ENCODE peak calls at places on chromosomes 12 and 14, in four cellular contexts. D is psoas muscle, U is amygdala, C is Panc1. S is an unnamed sample.

GRCh38 chr14:21501568-21501967 is 9.6 kb downstream of the METTL3 start:
- DNase-seq in U (no peak), D (no peak), C (no peak), S (no peak)

GRCh38 chr14:97788846-97789528 is 991.8 kb downstream of the VRK1 start:
- DNase-seq in U (no peak), D (no peak), C (no peak), S (no peak)

GRCh38 chr14:89673499-89674225 is 256.6 kb upstream of the FOXN3 start:
- DNase-seq in C (no peak), D (no peak), U (no peak), S (peak)

GRCh38 chr12:87930033-87930432 is 99.2 kb downstream of the C12orf50 start:
- DNase-seq in D (no peak), U (no peak), C (no peak), S (no peak)

GRCh38 chr12:15788266-15789214 is 648 bp downstream of the EPS8 start:
- DNase-seq in U (no peak), C (no peak), D (peak), S (peak)

GRCh38 chr12:16155938-16156337 is 121.5 kb downstream of the SLC15A5 start:
- DNase-seq in C (no peak), D (no peak), U (no peak), S (no peak)

GRCh38 chr14:34081576-34082136 is 130.8 kb upstream of the EGLN3 start:
- DNase-seq in D (no peak), C (no peak), U (no peak), S (peak)

GRCh38 chr14:98181768-98182167 is 1090.2 kb downstream of the BCL11B start:
- DNase-seq in U (no peak), C (no peak), D (no peak), S (no peak)

GRCh38 chr14:55271572-55272414 is 572 bp downstream of the FBXO34 start:
- DNase-seq in D (peak), U (peak), C (peak), S (peak)

GRCh38 chr12:56763753-56764657 is 881 bp downstream of the HSD17B6 start:
- DNase-seq in U (no peak), C (no peak), D (no peak), S (no peak)

GRCh38 chr14:101706509-101707284 is 54.8 kb upstream of the PPP2R5C start:
- DNase-seq in D (no peak), C (no peak), U (no peak), S (no peak)

GRCh38 chr12:13362260-13362841 is 165.8 kb downstream of the EMP1 start:
- DNase-seq in C (peak), D (peak), U (no peak), S (peak)

GRCh38 chr12:67394600-67394999 is 125.4 kb downstream of the CAND1 start:
- DNase-seq in C (no peak), U (no peak), D (peak), S (no peak)

GRCh38 chr12:70255311-70255710 is 12.1 kb downstream of the CNOT2 start:
- DNase-seq in C (no peak), U (no peak), D (no peak), S (no peak)

GRCh38 chr12:121273364-121273896 is 23.1 kb downstream of the CAMKK2 start:
- DNase-seq in D (no peak), U (no peak), C (no peak), S (no peak)

GRCh38 chr14:75162631-75163030 is 13.8 kb downstream of the TMED10 start:
- DNase-seq in C (no peak), D (no peak), U (no peak), S (no peak)